ENCODE peak calls at places on chromosomes 12 and 14, in eight cellular contexts. One of them, this sample, is unnamed.

GRCh38 chr14:60276347-60276746 is 27.3 kb downstream of the PPM1A start:
- DNase-seq in endothelial cell: no peak
- DNase-seq in right cardiac atrium: no peak
- DNase-seq in HEK293T: no peak
- DNase-seq in ELR: peak
- DNase-seq in heart right ventricle: no peak
- DNase-seq in HuH-7.5: no peak
- DNase-seq in HFF-Myc: no peak
- DNase-seq in this sample: no peak

GRCh38 chr12:86230516-86231146 is 25.6 kb downstream of the MGAT4C start:
- DNase-seq in endothelial cell: no peak
- DNase-seq in right cardiac atrium: no peak
- DNase-seq in HEK293T: no peak
- DNase-seq in ELR: peak
- DNase-seq in heart right ventricle: no peak
- DNase-seq in HuH-7.5: no peak
- DNase-seq in HFF-Myc: peak
- DNase-seq in this sample: no peak

GRCh38 chr14:76152333-76152681 is 585 bp downstream of the GPATCH2L start:
- DNase-seq in endothelial cell: peak
- DNase-seq in right cardiac atrium: peak
- DNase-seq in HEK293T: peak
- DNase-seq in ELR: peak
- DNase-seq in heart right ventricle: peak
- DNase-seq in HuH-7.5: peak
- DNase-seq in HFF-Myc: peak
- DNase-seq in this sample: peak

GRCh38 chr12:91722072-91722471 is 423.6 kb downstream of the BTG1 start:
- DNase-seq in endothelial cell: no peak
- DNase-seq in right cardiac atrium: no peak
- DNase-seq in HEK293T: no peak
- DNase-seq in ELR: no peak
- DNase-seq in heart right ventricle: no peak
- DNase-seq in HuH-7.5: no peak
- DNase-seq in HFF-Myc: no peak
- DNase-seq in this sample: no peak

GRCh38 chr12:15700595-15700994 is 88.6 kb downstream of the EPS8 start:
- DNase-seq in endothelial cell: no peak
- DNase-seq in right cardiac atrium: no peak
- DNase-seq in HEK293T: no peak
- DNase-seq in ELR: peak
- DNase-seq in heart right ventricle: peak
- DNase-seq in HuH-7.5: no peak
- DNase-seq in HFF-Myc: peak
- DNase-seq in this sample: peak

GRCh38 chr12:124620606-124621295 is 53.3 kb upstream of the NCOR2 start:
- DNase-seq in endothelial cell: no peak
- DNase-seq in right cardiac atrium: peak
- DNase-seq in HEK293T: no peak
- DNase-seq in ELR: peak
- DNase-seq in heart right ventricle: no peak
- DNase-seq in HuH-7.5: no peak
- DNase-seq in HFF-Myc: no peak
- DNase-seq in this sample: peak

GRCh38 chr12:113184098-113184899 is 979 bp downstream of the DDX54 start:
- DNase-seq in endothelial cell: no peak
- DNase-seq in right cardiac atrium: no peak
- DNase-seq in HEK293T: no peak
- DNase-seq in ELR: no peak
- DNase-seq in heart right ventricle: no peak
- DNase-seq in HuH-7.5: no peak
- DNase-seq in HFF-Myc: no peak
- DNase-seq in this sample: no peak

GRCh38 chr12:129304532-129304931 is 451.3 kb downstream of the GLT1D1 start:
- DNase-seq in endothelial cell: no peak
- DNase-seq in right cardiac atrium: no peak
- DNase-seq in HEK293T: no peak
- DNase-seq in ELR: no peak
- DNase-seq in heart right ventricle: no peak
- DNase-seq in HuH-7.5: no peak
- DNase-seq in HFF-Myc: no peak
- DNase-seq in this sample: no peak

GRCh38 chr14:90941705-90942104 is 118.7 kb downstream of the RPS6KA5 start:
- DNase-seq in endothelial cell: no peak
- DNase-seq in right cardiac atrium: no peak
- DNase-seq in HEK293T: no peak
- DNase-seq in ELR: no peak
- DNase-seq in heart right ventricle: no peak
- DNase-seq in HuH-7.5: no peak
- DNase-seq in HFF-Myc: no peak
- DNase-seq in this sample: no peak

GRCh38 chr12:120119395-120119973 is 2.9 kb upstream of the RAB35 start:
- DNase-seq in endothelial cell: no peak
- DNase-seq in right cardiac atrium: no peak
- DNase-seq in HEK293T: no peak
- DNase-seq in ELR: peak
- DNase-seq in heart right ventricle: no peak
- DNase-seq in HuH-7.5: no peak
- DNase-seq in HFF-Myc: no peak
- DNase-seq in this sample: peak

GRCh38 chr12:65275627-65276026 is 2.9 kb upstream of the MSRB3 start:
- DNase-seq in endothelial cell: no peak
- DNase-seq in right cardiac atrium: no peak
- DNase-seq in HEK293T: no peak
- DNase-seq in ELR: no peak
- DNase-seq in heart right ventricle: no peak
- DNase-seq in HuH-7.5: no peak
- DNase-seq in HFF-Myc: no peak
- DNase-seq in this sample: no peak

GRCh38 chr12:87679262-87679661 is 349.9 kb downstream of the C12orf50 start:
- DNase-seq in endothelial cell: no peak
- DNase-seq in right cardiac atrium: no peak
- DNase-seq in HEK293T: no peak
- DNase-seq in ELR: no peak
- DNase-seq in heart right ventricle: no peak
- DNase-seq in HuH-7.5: no peak
- DNase-seq in HFF-Myc: no peak
- DNase-seq in this sample: no peak

GRCh38 chr14:37197421-37198272 is at the start of gene MIPOL1:
- DNase-seq in endothelial cell: peak
- DNase-seq in right cardiac atrium: peak
- DNase-seq in HEK293T: peak
- DNase-seq in ELR: peak
- DNase-seq in heart right ventricle: peak
- DNase-seq in HuH-7.5: peak
- DNase-seq in HFF-Myc: peak
- DNase-seq in this sample: peak

GRCh38 chr14:95490727-95491451 is 25.6 kb downstream of the SYNE3 start:
- DNase-seq in endothelial cell: no peak
- DNase-seq in right cardiac atrium: peak
- DNase-seq in HEK293T: no peak
- DNase-seq in ELR: no peak
- DNase-seq in heart right ventricle: no peak
- DNase-seq in HuH-7.5: no peak
- DNase-seq in HFF-Myc: no peak
- DNase-seq in this sample: no peak

GRCh38 chr12:5927732-5928516 is 17.1 kb downstream of the ANO2 start:
- DNase-seq in endothelial cell: no peak
- DNase-seq in right cardiac atrium: no peak
- DNase-seq in HEK293T: no peak
- DNase-seq in ELR: no peak
- DNase-seq in heart right ventricle: no peak
- DNase-seq in HuH-7.5: no peak
- DNase-seq in HFF-Myc: no peak
- DNase-seq in this sample: no peak

GRCh38 chr12:30902606-30903005 is 23.9 kb upstream of the TSPAN11 start:
- DNase-seq in endothelial cell: no peak
- DNase-seq in right cardiac atrium: no peak
- DNase-seq in HEK293T: no peak
- DNase-seq in ELR: no peak
- DNase-seq in heart right ventricle: no peak
- DNase-seq in HuH-7.5: no peak
- DNase-seq in HFF-Myc: no peak
- DNase-seq in this sample: no peak

GRCh38 chr14:59343585-59343984 is 121.6 kb downstream of the GPR135 start:
- DNase-seq in endothelial cell: no peak
- DNase-seq in right cardiac atrium: peak
- DNase-seq in HEK293T: no peak
- DNase-seq in ELR: no peak
- DNase-seq in heart right ventricle: peak
- DNase-seq in HuH-7.5: no peak
- DNase-seq in HFF-Myc: no peak
- DNase-seq in this sample: no peak

GRCh38 chr14:55711171-55711811 is 131.3 kb downstream of the KTN1 start:
- DNase-seq in endothelial cell: no peak
- DNase-seq in right cardiac atrium: no peak
- DNase-seq in HEK293T: no peak
- DNase-seq in ELR: peak
- DNase-seq in heart right ventricle: no peak
- DNase-seq in HuH-7.5: no peak
- DNase-seq in HFF-Myc: no peak
- DNase-seq in this sample: peak